ENCODE peak calls at places on chromosomes 16 and 17, in nine cellular contexts. R is K562; D is CD8-positive, alpha-beta T cell; I is neural progenitor cell; J is kidney; W is A549; F is stomach; S is heart left ventricle; V is brain microvascular endothelial cell. T is an unnamed sample.

GRCh38 chr17:82613283-82614094 is 34.8 kb downstream of the WDR45B start:
- DNase-seq in R (no peak), D (no peak), I (no peak), J (peak; percentile 55), W (no peak), F (no peak), S (no peak), V (no peak), T (no peak)

GRCh38 chr16:14483819-14484385 is 146.2 kb downstream of the PARN start:
- DNase-seq in R (no peak), D (no peak), I (no peak), J (no peak), W (no peak), F (no peak), S (no peak), V (no peak), T (no peak)

GRCh38 chr16:79211581-79211980 is 389.0 kb downstream of the MAF start:
- DNase-seq in R (no peak), D (no peak), I (no peak), J (peak; percentile 63), W (no peak), F (no peak), S (no peak), V (no peak), T (no peak)

GRCh38 chr17:70891301-70891700 is 722.0 kb downstream of the KCNJ2 start:
- DNase-seq in R (no peak), D (no peak), I (no peak), J (no peak), W (no peak), F (no peak), S (no peak), V (no peak), T (no peak)

GRCh38 chr17:29612094-29612403 is 10.7 kb downstream of the CORO6 start:
- DNase-seq in R (no peak), D (no peak), I (no peak), J (no peak), W (no peak), F (no peak), S (no peak), V (no peak), T (no peak)

GRCh38 chr17:43620147-43620944 is 41.4 kb downstream of the MEOX1 start:
- DNase-seq in R (no peak), D (no peak), I (no peak), J (no peak), W (no peak), F (no peak), S (no peak), V (no peak), T (no peak)

GRCh38 chr16:23434380-23434779 is 18.6 kb downstream of the COG7 start:
- DNase-seq in R (peak; percentile 55), D (peak; percentile 13), I (peak; percentile 65), J (no peak), W (peak; percentile 82), F (no peak), S (no peak), V (no peak), T (peak; percentile 63)

GRCh38 chr16:50195756-50196155 is 42.6 kb downstream of the TENT4B start:
- DNase-seq in R (no peak), D (no peak), I (no peak), J (no peak), W (no peak), F (no peak), S (no peak), V (no peak), T (no peak)

GRCh38 chr16:86252596-86252995 is 257.7 kb upstream of the FOXF1 start:
- DNase-seq in R (peak; percentile 42), D (no peak), I (peak; percentile 79), J (no peak), W (peak; percentile 35), F (no peak), S (no peak), V (no peak), T (no peak)

GRCh38 chr17:39980402-39981206 is at the start of gene PSMD3:
- DNase-seq in R (peak; percentile 92), D (peak; percentile 98), I (peak; percentile 98), J (peak; percentile 99), W (peak; percentile 100), F (peak; percentile 99), S (peak; percentile 98), V (peak; percentile 100), T (peak; percentile 99)

GRCh38 chr17:53655591-53655990 is 167.1 kb upstream of the KIF2B start:
- DNase-seq in R (no peak), D (no peak), I (no peak), J (no peak), W (no peak), F (no peak), S (no peak), V (no peak), T (no peak)

GRCh38 chr17:28878981-28879380 is 18.6 kb downstream of the FLOT2 start:
- DNase-seq in R (peak; percentile 79), D (no peak), I (peak; percentile 54), J (no peak), W (peak; percentile 81), F (peak; percentile 35), S (no peak), V (peak; percentile 38), T (no peak)

GRCh38 chr17:9875441-9875840 is 29.6 kb downstream of the RCVRN start:
- DNase-seq in R (no peak), D (no peak), I (peak; percentile 47), J (no peak), W (no peak), F (no peak), S (no peak), V (peak; percentile 32), T (no peak)

GRCh38 chr16:19282101-19282500 is 3.4 kb upstream of the CLEC19A start:
- DNase-seq in R (no peak), D (no peak), I (no peak), J (no peak), W (no peak), F (no peak), S (no peak), V (no peak), T (no peak)

GRCh38 chr16:89161763-89162162 is 9.8 kb upstream of the CDH15 start:
- DNase-seq in R (no peak), D (no peak), I (no peak), J (no peak), W (no peak), F (no peak), S (no peak), V (no peak), T (no peak)

GRCh38 chr17:70629902-70630301 is 460.6 kb downstream of the KCNJ2 start:
- DNase-seq in R (no peak), D (no peak), I (no peak), J (no peak), W (peak; percentile 27), F (no peak), S (no peak), V (no peak), T (no peak)

GRCh38 chr16:13940397-13940933 is 20.5 kb downstream of the ERCC4 start:
- DNase-seq in R (no peak), D (no peak), I (peak; percentile 34), J (no peak), W (no peak), F (no peak), S (no peak), V (no peak), T (no peak)

GRCh38 chr17:43175213-43176118 is 4.5 kb downstream of the NBR1 start:
- DNase-seq in R (no peak), D (no peak), I (no peak), J (no peak), W (no peak), F (no peak), S (no peak), V (peak; percentile 33), T (peak; percentile 50)

DNA sequence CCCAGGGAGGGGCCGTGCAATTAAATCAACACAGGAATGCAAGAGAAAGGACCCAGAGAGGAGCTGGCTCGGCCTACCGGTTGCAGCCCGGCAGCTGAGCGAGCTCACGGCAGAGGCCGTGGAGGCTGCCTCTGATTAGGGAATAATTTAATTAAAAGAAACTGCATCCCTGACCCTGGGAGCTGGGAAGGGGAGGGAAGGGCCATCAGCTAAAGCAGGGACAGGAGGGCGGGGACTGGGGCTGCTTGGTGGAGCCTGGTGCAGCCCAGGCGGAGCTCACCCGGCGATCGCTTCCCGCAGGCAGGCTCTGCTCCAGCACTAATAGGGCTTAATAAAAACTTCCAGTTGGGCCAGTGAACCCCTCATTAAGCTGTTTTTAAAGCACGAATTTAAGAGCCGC is 43.4 kb downstream of the LMF1 start:
- DNase-seq in R (no peak), D (no peak), I (peak; percentile 26), J (peak; percentile 75), W (no peak), F (no peak), S (no peak), V (no peak), T (no peak)
- H3K27ac ChIP-seq in R (no peak overlapping the region), D (no peak overlapping the region), I (no peak overlapping the region), J (no peak overlapping the region), W (no peak overlapping the region), F (no peak overlapping the region), S (no peak overlapping the region), V (no peak overlapping the region), T (no peak overlapping the region)

GRCh38 chr16:57627184-57627871 is 1.1 kb upstream of the ADGRG1 start:
- DNase-seq in R (no peak), D (no peak), I (peak; percentile 75), J (peak; percentile 65), W (peak; percentile 79), F (no peak), S (peak; percentile 8), V (peak; percentile 71), T (no peak)
- H3K4me3 ChIP-seq in R (no peak overlapping the region), D (no peak overlapping the region), I (peak overlapping the region; percentile 23), J (peak overlapping the region; percentile 9), W (no peak overlapping the region), F (no peak overlapping the region), S (no peak overlapping the region), V (no peak overlapping the region), T (no peak overlapping the region)

DNA sequence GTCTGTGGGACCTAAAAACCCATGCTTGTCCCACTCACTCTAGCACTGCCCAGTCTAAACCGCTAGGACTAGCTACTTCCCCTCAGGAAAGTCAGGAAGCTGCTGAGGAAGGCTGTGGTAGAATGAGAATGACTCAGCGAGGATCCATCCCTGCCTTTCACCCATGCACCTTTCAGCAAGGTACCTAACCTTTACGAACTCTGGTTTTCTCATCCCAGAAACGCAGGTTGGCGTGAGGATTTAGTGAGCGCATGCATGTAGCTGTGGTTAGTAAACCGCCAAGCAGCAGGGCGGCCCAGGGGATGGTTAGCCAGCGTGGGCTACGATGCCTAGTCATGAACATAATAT is 26.3 kb upstream of the RFFL start:
- DNase-seq in R (peak; percentile 39), D (peak; percentile 34), I (peak; percentile 27), J (no peak), W (peak; percentile 74), F (no peak), S (no peak), V (no peak), T (no peak)
- TF ChIP-seq CTCF in R (no peak), D (no peak), I (no peak), J (no peak), W (no peak), F (no peak), S (no peak), V (peak; percentile 40), T (no peak)

GRCh38 chr16:30775381-30776099 is 11.5 kb downstream of the ZNF629 start:
- DNase-seq in R (peak; percentile 88), D (peak; percentile 57), I (peak; percentile 94), J (peak; percentile 94), W (peak; percentile 88), F (peak; percentile 77), S (peak; percentile 89), V (peak; percentile 78), T (no peak)
- H3K27ac ChIP-seq in R (peak overlapping the region; percentile 94), D (no peak overlapping the region), I (peak overlapping the region; percentile 84), J (peak overlapping the region; percentile 92), W (peak overlapping the region; percentile 99), F (peak overlapping the region; percentile 83), S (peak overlapping the region; percentile 84), V (peak overlapping the region; percentile 55), T (peak overlapping the region; percentile 57)

GRCh38 chr16:3460121-3460520 is 16.6 kb downstream of the NAA60 start:
- DNase-seq in R (no peak), D (no peak), I (no peak), J (peak; percentile 29), W (no peak), F (no peak), S (no peak), V (no peak), T (no peak)
- H3K4me3 ChIP-seq in R (no peak overlapping the region), D (no peak overlapping the region), I (peak overlapping the region; percentile 93), J (peak overlapping the region; percentile 90), W (no peak overlapping the region), F (peak overlapping the region; percentile 89), S (peak overlapping the region; percentile 21), V (no peak overlapping the region), T (peak overlapping the region; percentile 96)

T was measured in AG04450.